ENCODE peak calls at places on chromosome 18, in nine cellular contexts. B is brain microvascular endothelial cell; C is heart right ventricle; O is activated T-cell treated with anti-CD3 and anti-CD28 coated beads for 4 hours; F is activated CD4-positive, alpha-beta T cell treated with anti-CD3 and anti-CD28 coated beads for 4 hours; D is frontal cortex; J is HTR-8/SVneo; E is SW 1271; L is esophagus squamous epithelium. G is an unnamed sample.

GRCh38 chr18:70499218-70499691 is 210.4 kb downstream of the SOCS6 start:
- DNase-seq in B (no peak), C (no peak), O (no peak), F (no peak), D (no peak), J (no peak), E (no peak), L (no peak), G (no peak)

GRCh38 chr18:35311506-35311905 is 21.5 kb upstream of the ZSCAN30 start:
- DNase-seq in B (peak; percentile 26), C (no peak), O (no peak), F (no peak), D (no peak), J (no peak), E (no peak), L (no peak), G (no peak)

GRCh38 chr18:10139783-10140410 is 226.1 kb downstream of the VAPA start:
- DNase-seq in B (peak; percentile 63), C (no peak), O (no peak), F (no peak), D (no peak), J (peak; percentile 31), E (no peak), L (no peak), G (no peak)

GRCh38 chr18:8478166-8478967 is 130.9 kb upstream of the RAB12 start:
- DNase-seq in B (peak; percentile 36), C (peak; percentile 54), O (peak; percentile 14), F (no peak), D (peak; percentile 60), J (peak; percentile 69), E (no peak), L (no peak), G (peak; percentile 9)

GRCh38 chr18:35502062-35502461 is 4.3 kb upstream of the INO80C start:
- DNase-seq in B (no peak), C (no peak), O (no peak), F (no peak), D (no peak), J (no peak), E (no peak), L (no peak), G (no peak)

GRCh38 chr18:23740105-23740830 is 51.0 kb downstream of the LAMA3 start:
- DNase-seq in B (no peak), C (no peak), O (no peak), F (no peak), D (no peak), J (peak; percentile 24), E (no peak), L (no peak), G (no peak)

GRCh38 chr18:45713239-45713638 is 10.7 kb upstream of the SLC14A1 start:
- DNase-seq in B (no peak), C (no peak), O (no peak), F (no peak), D (no peak), J (no peak), E (no peak), L (no peak), G (no peak)

GRCh38 chr18:68721681-68722583 is 7.0 kb upstream of the TMX3 start:
- DNase-seq in B (no peak), C (no peak), O (no peak), F (no peak), D (no peak), J (no peak), E (no peak), L (no peak), G (no peak)

GRCh38 chr18:32879497-32879896 is 106.7 kb upstream of the KLHL14 start:
- DNase-seq in B (no peak), C (no peak), O (no peak), F (no peak), D (no peak), J (no peak), E (no peak), L (no peak), G (no peak)

GRCh38 chr18:8389391-8390340 is 219.6 kb upstream of the RAB12 start:
- DNase-seq in B (peak; percentile 77), C (peak; percentile 59), O (no peak), F (no peak), D (peak; percentile 55), J (peak; percentile 76), E (no peak), L (no peak), G (no peak)

GRCh38 chr18:53984021-53984420 is 240.4 kb downstream of the MBD2 start:
- DNase-seq in B (peak; percentile 66), C (no peak), O (no peak), F (no peak), D (no peak), J (no peak), E (no peak), L (no peak), G (no peak)

GRCh38 chr18:79875531-79875919 is 75.9 kb downstream of the SLC66A2 start:
- DNase-seq in B (no peak), C (no peak), O (no peak), F (no peak), D (no peak), J (no peak), E (no peak), L (no peak), G (no peak)

GRCh38 chr18:59249186-59249774 is 24.0 kb downstream of the RAX start:
- DNase-seq in B (peak; percentile 70), C (peak; percentile 42), O (no peak), F (no peak), D (peak; percentile 60), J (peak; percentile 69), E (no peak), L (no peak), G (no peak)

GRCh38 chr18:57959278-57959677 is 84.7 kb upstream of the NEDD4L start:
- DNase-seq in B (peak; percentile 57), C (no peak), O (no peak), F (no peak), D (peak; percentile 26), J (peak; percentile 29), E (no peak), L (no peak), G (no peak)

GRCh38 chr18:36419913-36420531 is 122.5 kb downstream of the FHOD3 start:
- DNase-seq in B (no peak), C (no peak), O (no peak), F (no peak), D (no peak), J (no peak), E (peak; percentile 5), L (no peak), G (no peak)

GRCh38 chr18:59547691-59548182 is 149.5 kb downstream of the CCBE1 start:
- DNase-seq in B (peak; percentile 81), C (no peak), O (no peak), F (no peak), D (no peak), J (no peak), E (no peak), L (no peak), G (no peak)

GRCh38 chr18:33404244-33404873 is 36.2 kb downstream of the CCDC178 start:
- DNase-seq in B (no peak), C (no peak), O (no peak), F (no peak), D (no peak), J (no peak), E (no peak), L (no peak), G (no peak)

GRCh38 chr18:8435376-8435775 is 173.9 kb upstream of the RAB12 start:
- DNase-seq in B (no peak), C (no peak), O (no peak), F (no peak), D (no peak), J (no peak), E (no peak), L (no peak), G (no peak)

GRCh38 chr18:24602156-24602555 is 141.7 kb downstream of the HRH4 start:
- DNase-seq in B (no peak), C (no peak), O (no peak), F (no peak), D (no peak), J (no peak), E (no peak), L (no peak), G (no peak)

GRCh38 chr18:34650121-34650545 is 60.0 kb upstream of the DTNA start:
- DNase-seq in B (no peak), C (no peak), O (no peak), F (no peak), D (no peak), J (no peak), E (no peak), L (no peak), G (no peak)

GRCh38 chr18:7677424-7677823 is 110.3 kb downstream of the PTPRM start:
- DNase-seq in B (no peak), C (no peak), O (no peak), F (no peak), D (no peak), J (no peak), E (no peak), L (no peak), G (no peak)

GRCh38 chr18:26164571-26164970 is 30.9 kb downstream of the PSMA8 start:
- DNase-seq in B (no peak), C (no peak), O (no peak), F (no peak), D (no peak), J (no peak), E (no peak), L (no peak), G (no peak)

GRCh38 chr18:23134780-23135678 is at the start of gene CABLES1:
- DNase-seq in B (peak; percentile 43), C (peak; percentile 33), O (no peak), F (no peak), D (peak; percentile 70), J (no peak), E (peak; percentile 22), L (no peak), G (no peak)

GRCh38 chr18:69635482-69635881 is 234.8 kb downstream of the DOK6 start:
- DNase-seq in B (no peak), C (no peak), O (no peak), F (no peak), D (no peak), J (no peak), E (no peak), L (no peak), G (no peak)

GRCh38 chr18:47798366-47798765 is 132.1 kb downstream of the SMAD2 start:
- DNase-seq in B (no peak), C (no peak), O (no peak), F (no peak), D (no peak), J (no peak), E (no peak), L (no peak), G (no peak)

GRCh38 chr18:35376393-35376741 is 770 bp downstream of the ZNF396 start:
- DNase-seq in B (no peak), C (no peak), O (no peak), F (peak; percentile 9), D (no peak), J (no peak), E (no peak), L (no peak), G (no peak)

GRCh38 chr18:4125246-4125938 is 329.7 kb downstream of the DLGAP1 start:
- DNase-seq in B (peak; percentile 29), C (peak; percentile 30), O (no peak), F (no peak), D (peak; percentile 6), J (no peak), E (no peak), L (no peak), G (no peak)

GRCh38 chr18:79309572-79310278 is 86.0 kb upstream of the NFATC1 start:
- DNase-seq in B (no peak), C (no peak), O (no peak), F (no peak), D (no peak), J (no peak), E (no peak), L (no peak), G (no peak)

GRCh38 chr18:59148192-59148591 is 8.5 kb downstream of the SEC11C start:
- DNase-seq in B (no peak), C (no peak), O (no peak), F (no peak), D (no peak), J (no peak), E (no peak), L (no peak), G (no peak)

GRCh38 chr18:27615345-27615844 is 430.3 kb upstream of the CHST9 start:
- DNase-seq in B (no peak), C (no peak), O (no peak), F (no peak), D (no peak), J (no peak), E (no peak), L (no peak), G (no peak)

GRCh38 chr18:10015941-10016819 is 102.4 kb downstream of the VAPA start:
- DNase-seq in B (peak; percentile 87), C (peak; percentile 56), O (no peak), F (no peak), D (peak; percentile 32), J (peak; percentile 44), E (no peak), L (no peak), G (no peak)